ENCODE peak calls at places on chromosomes 7 and 10, in six cellular contexts. J, S, C, P, V and W are unnamed samples.

GRCh38 chr7:156918642-156919041 is 25.7 kb upstream of the LMBR1 start:
- DNase-seq in C (no peak), S (no peak), V (no peak), J (no peak), P (no peak), W (no peak)

GRCh38 chr7:117837841-117838240 is 35.4 kb downstream of the CTTNBP2 start:
- DNase-seq in P (no peak), C (no peak), V (no peak), J (no peak), S (no peak), W (no peak)

GRCh38 chr10:71423268-71423667 is 26.5 kb downstream of the CDH23 start:
- DNase-seq in S (no peak), J (no peak), C (no peak), P (no peak), V (no peak), W (no peak)

GRCh38 chr7:74203157-74203556 is 6.6 kb upstream of the LAT2 start:
- DNase-seq in C (no peak), P (peak; percentile 48), V (peak; percentile 57), J (no peak), S (no peak), W (no peak)

GRCh38 chr10:72540193-72540807 is 85.6 kb downstream of the MICU1 start:
- DNase-seq in P (no peak), S (no peak), J (no peak), C (no peak), V (no peak), W (no peak)

GRCh38 chr10:92124020-92124419 is 166.9 kb downstream of the CPEB3 start:
- DNase-seq in P (no peak), J (no peak), V (no peak), S (no peak), C (no peak), W (no peak)

GRCh38 chr10:77824893-77825292 is 101.7 kb downstream of the DLG5 start:
- DNase-seq in J (no peak), S (no peak), P (no peak), C (peak; percentile 20), V (no peak), W (no peak)

GRCh38 chr10:60203993-60204618 is 185.6 kb downstream of the ANK3 start:
- DNase-seq in S (no peak), C (no peak), V (peak; percentile 54), J (peak; percentile 35), P (no peak), W (no peak)

GRCh38 chr10:19946245-19946644 is 130.0 kb downstream of the PLXDC2 start:
- DNase-seq in S (no peak), J (no peak), V (no peak), C (no peak), P (no peak), W (no peak)
- H3K27ac ChIP-seq in S (no peak overlapping the region), J (no peak overlapping the region), V (no peak overlapping the region), C (no peak overlapping the region), P (no peak overlapping the region), W (no peak overlapping the region)

GRCh38 chr10:102801496-102801895 is 35.7 kb downstream of the CYP17A1 start:
- DNase-seq in V (no peak), P (no peak), J (no peak), S (no peak), C (no peak), W (no peak)
- H3K27me3 ChIP-seq in V (no peaks in the 10 kb centered on the region), P (no peaks in the 10 kb centered on the region), J (no peaks in the 10 kb centered on the region), S (no peaks in the 10 kb centered on the region), C (no peaks in the 10 kb centered on the region), W (no peaks in the 10 kb centered on the region)

GRCh38 chr7:152341039-152341913 is 94.5 kb downstream of the KMT2C start:
- DNase-seq in P (no peak), S (no peak), V (peak; percentile 72), J (peak; percentile 43), C (no peak), W (peak; percentile 18)

GRCh38 chr7:152344253-152344652 is 91.5 kb downstream of the KMT2C start:
- DNase-seq in S (no peak), V (peak; percentile 54), C (no peak), J (no peak), P (no peak), W (no peak)

GRCh38 chr7:152338553-152338952 is 97.2 kb downstream of the KMT2C start:
- DNase-seq in S (no peak), V (peak; percentile 43), J (no peak), C (no peak), P (no peak), W (no peak)

GRCh38 chr7:152342796-152343195 is 93.0 kb downstream of the KMT2C start:
- DNase-seq in C (no peak), J (no peak), S (no peak), V (no peak), P (no peak), W (no peak)

DNA sequence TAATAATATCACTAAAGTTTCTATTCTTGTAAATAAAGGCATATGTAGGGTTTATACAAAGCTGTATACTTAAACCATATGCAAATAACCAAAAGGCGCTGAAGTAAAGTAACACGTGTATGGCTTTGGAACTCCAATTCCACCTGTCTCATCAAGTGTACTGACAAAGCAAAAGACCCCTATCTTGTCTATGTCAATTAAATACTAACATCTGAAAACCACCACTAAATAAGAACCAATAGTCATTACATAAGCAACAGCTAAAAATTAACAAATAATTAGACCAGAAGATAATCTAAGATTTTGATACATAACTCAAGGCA is 93.9 kb downstream of the KMT2C start:
- DNase-seq in V (no peak), P (no peak), C (no peak), J (no peak), S (no peak), W (no peak)
- H3K27ac ChIP-seq in V (no peak overlapping the region), P (no peak overlapping the region), C (no peak overlapping the region), J (no peak overlapping the region), S (no peak overlapping the region), W (no peak overlapping the region)

DNA sequence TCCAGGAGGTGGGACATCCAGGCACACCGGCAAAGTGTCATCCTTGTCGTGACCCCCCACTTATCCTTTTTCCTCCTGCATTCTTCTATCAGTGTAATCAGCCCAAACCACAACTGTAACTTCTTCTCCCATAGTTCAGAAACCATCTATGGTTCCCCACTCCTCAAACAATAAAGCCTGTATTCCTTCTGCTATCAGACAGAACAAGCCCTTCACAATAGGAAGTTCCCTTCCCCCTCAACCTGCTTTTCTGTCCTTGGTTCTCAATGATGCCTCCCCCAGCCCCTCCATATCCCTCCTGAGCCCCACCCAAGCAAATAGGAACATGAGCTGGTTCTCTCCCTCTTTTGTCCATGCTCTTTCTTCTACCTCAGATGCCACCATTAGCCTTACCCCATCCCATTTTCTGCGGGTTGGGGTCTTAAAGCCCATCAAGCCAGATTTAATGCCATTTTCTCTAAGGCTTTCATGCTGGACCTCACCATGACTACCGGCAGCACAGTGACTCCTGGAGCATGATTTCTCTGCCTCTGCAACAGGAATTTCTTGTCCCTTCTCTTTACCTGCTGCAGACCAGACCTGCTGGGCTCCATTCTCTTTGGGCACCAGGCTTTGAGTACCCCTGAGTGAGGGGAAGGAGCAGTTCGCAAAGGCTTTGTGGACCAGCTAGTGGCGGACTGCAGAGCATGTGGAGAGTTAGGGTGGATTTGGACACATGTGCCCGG is 92.8 kb upstream of the PAX2 start:
- DNase-seq in C (no peak), V (no peak), P (no peak), J (no peak), S (no peak), W (no peak)
- H3K27me3 ChIP-seq in C (peaks cover 60% of the 10 kb centered on the region), V (peaks cover 51% of the 10 kb centered on the region), P (no peaks in the 10 kb centered on the region), J (peaks cover 26% of the 10 kb centered on the region), S (peaks cover 4% of the 10 kb centered on the region), W (peaks cover 45% of the 10 kb centered on the region)

DNA sequence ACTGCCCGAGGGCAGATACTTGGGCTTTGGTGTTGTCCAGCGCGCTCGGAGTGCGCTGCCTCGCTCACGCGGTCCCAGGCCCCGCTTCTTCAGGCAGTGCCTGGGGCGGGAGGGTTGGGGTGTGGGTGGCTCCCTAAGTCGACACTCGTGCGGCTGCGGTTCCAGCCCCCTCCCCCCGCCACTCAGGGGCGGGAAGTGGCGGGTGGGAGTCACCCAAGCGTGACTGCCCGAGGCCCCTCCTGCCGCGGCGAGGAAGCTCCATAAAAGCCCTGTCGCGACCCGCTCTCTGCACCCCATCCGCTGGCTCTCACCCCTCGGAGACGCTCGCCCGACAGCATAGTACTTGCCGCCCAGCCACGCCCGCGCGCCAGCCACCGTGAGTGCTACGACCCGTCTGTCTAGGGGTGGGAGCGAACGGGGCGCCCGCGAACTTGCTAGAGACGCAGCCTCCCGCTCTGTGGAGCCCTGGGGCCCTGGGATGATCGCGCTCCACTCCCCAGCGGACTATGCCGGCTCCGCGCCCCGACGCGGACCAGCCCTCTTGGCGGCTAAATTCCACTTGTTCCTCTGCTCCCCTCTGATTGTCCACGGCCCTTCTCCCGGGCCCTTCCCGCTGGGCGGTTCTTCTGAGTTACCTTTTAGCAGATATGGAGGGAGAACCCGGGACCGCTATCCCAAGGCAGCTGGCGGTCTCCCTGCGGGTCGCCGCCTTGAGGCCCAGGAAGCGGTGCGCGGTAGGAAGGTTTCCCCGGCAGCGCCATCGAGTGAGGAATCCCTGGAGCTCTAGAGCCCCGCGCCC is at the start of gene NPY:
- DNase-seq in V (no peak), S (no peak), C (no peak), J (no peak), P (peak; percentile 21), W (no peak)
- H3K27ac ChIP-seq in V (no peak within 1 kb of the TSS), S (no peak within 1 kb of the TSS), C (no peak within 1 kb of the TSS), J (no peak within 1 kb of the TSS), P (no peak within 1 kb of the TSS), W (no peak within 1 kb of the TSS)

DNA sequence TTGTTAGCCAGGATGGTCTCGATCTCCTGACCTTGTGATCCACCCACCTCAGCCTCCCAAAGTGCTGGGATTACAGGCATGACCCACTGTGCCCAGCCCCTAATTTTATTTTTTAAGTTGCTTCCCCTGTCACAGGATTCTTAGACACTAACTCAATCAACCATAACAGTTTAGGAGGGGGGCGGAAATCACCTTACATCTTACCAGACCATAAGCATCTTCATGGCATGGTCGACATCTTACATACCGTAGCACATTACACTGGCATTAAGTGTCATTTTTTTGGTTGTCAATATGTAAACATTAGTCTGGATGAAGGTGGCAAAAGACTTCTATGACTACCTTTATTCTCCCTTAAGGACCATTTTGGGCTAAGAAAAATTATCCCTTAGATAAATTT is 95.6 kb downstream of the TRIM24 start:
- DNase-seq in J (no peak), P (no peak), S (no peak), V (no peak), C (no peak), W (no peak)
- H3K27me3 ChIP-seq in J (no peaks in the 10 kb centered on the region), P (no peaks in the 10 kb centered on the region), S (no peaks in the 10 kb centered on the region), V (no peaks in the 10 kb centered on the region), C (no peaks in the 10 kb centered on the region), W (no peaks in the 10 kb centered on the region)